ENCODE peak calls at places on chromosomes 4 and X, in ten cellular contexts. One of them, this sample, is unnamed.

GRCh38 chr4:65670331-65671031 is at the start of gene EPHA5:
- DNase-seq in right atrium auricular region: peak
- DNase-seq in uterus: peak
- DNase-seq in effector memory CD4-positive, alpha-beta T cell: no peak
- DNase-seq in spleen: peak
- DNase-seq in iPS DF 6.9: peak
- DNase-seq in OCI-LY7: no peak
- DNase-seq in AG10803: peak
- DNase-seq in upper lobe of right lung: peak
- DNase-seq in HCT116: no peak
- DNase-seq in this sample: no peak

GRCh38 chr4:53937918-53938317 is 126.5 kb downstream of the CHIC2 start:
- DNase-seq in uterus: peak
- DNase-seq in AG10803: peak
- DNase-seq in upper lobe of right lung: no peak
- DNase-seq in spleen: no peak
- DNase-seq in OCI-LY7: no peak
- DNase-seq in HCT116: peak
- DNase-seq in iPS DF 6.9: no peak
- DNase-seq in right atrium auricular region: no peak
- DNase-seq in effector memory CD4-positive, alpha-beta T cell: no peak
- DNase-seq in this sample: no peak

GRCh38 chrX:34658316-34658715 is 1.2 kb upstream of the TMEM47 start:
- DNase-seq in AG10803: peak
- DNase-seq in spleen: no peak
- DNase-seq in OCI-LY7: no peak
- DNase-seq in upper lobe of right lung: no peak
- DNase-seq in uterus: no peak
- DNase-seq in HCT116: no peak
- DNase-seq in effector memory CD4-positive, alpha-beta T cell: no peak
- DNase-seq in iPS DF 6.9: no peak
- DNase-seq in right atrium auricular region: no peak
- DNase-seq in this sample: no peak

GRCh38 chr4:129218897-129219296 is 122.9 kb downstream of the C4orf33 start:
- DNase-seq in AG10803: no peak
- DNase-seq in right atrium auricular region: no peak
- DNase-seq in iPS DF 6.9: no peak
- DNase-seq in HCT116: no peak
- DNase-seq in upper lobe of right lung: no peak
- DNase-seq in OCI-LY7: no peak
- DNase-seq in effector memory CD4-positive, alpha-beta T cell: no peak
- DNase-seq in spleen: no peak
- DNase-seq in uterus: no peak
- DNase-seq in this sample: no peak

GRCh38 chr4:1105662-1106061 is 7.7 kb downstream of the RNF212 start:
- DNase-seq in right atrium auricular region: no peak
- DNase-seq in spleen: no peak
- DNase-seq in HCT116: no peak
- DNase-seq in AG10803: no peak
- DNase-seq in OCI-LY7: no peak
- DNase-seq in upper lobe of right lung: no peak
- DNase-seq in effector memory CD4-positive, alpha-beta T cell: no peak
- DNase-seq in uterus: no peak
- DNase-seq in iPS DF 6.9: no peak
- DNase-seq in this sample: no peak

GRCh38 chr4:8701101-8702019 is 108.8 kb downstream of the CPZ start:
- DNase-seq in right atrium auricular region: no peak
- DNase-seq in HCT116: no peak
- DNase-seq in effector memory CD4-positive, alpha-beta T cell: no peak
- DNase-seq in uterus: no peak
- DNase-seq in iPS DF 6.9: no peak
- DNase-seq in OCI-LY7: no peak
- DNase-seq in spleen: peak
- DNase-seq in upper lobe of right lung: peak
- DNase-seq in AG10803: no peak
- DNase-seq in this sample: no peak

GRCh38 chrX:119990409-119990994 is 47.0 kb upstream of the NKAP start:
- DNase-seq in OCI-LY7: no peak
- DNase-seq in HCT116: no peak
- DNase-seq in effector memory CD4-positive, alpha-beta T cell: no peak
- DNase-seq in upper lobe of right lung: no peak
- DNase-seq in uterus: no peak
- DNase-seq in AG10803: no peak
- DNase-seq in right atrium auricular region: no peak
- DNase-seq in spleen: no peak
- DNase-seq in iPS DF 6.9: no peak
- DNase-seq in this sample: no peak

GRCh38 chrX:149497626-149498025 is 7.5 kb downstream of the IDS start:
- DNase-seq in iPS DF 6.9: no peak
- DNase-seq in AG10803: peak
- DNase-seq in OCI-LY7: no peak
- DNase-seq in effector memory CD4-positive, alpha-beta T cell: no peak
- DNase-seq in right atrium auricular region: peak
- DNase-seq in spleen: no peak
- DNase-seq in HCT116: no peak
- DNase-seq in uterus: no peak
- DNase-seq in upper lobe of right lung: no peak
- DNase-seq in this sample: no peak

GRCh38 chrX:150513564-150513963 is 54.9 kb upstream of the MTM1 start:
- DNase-seq in spleen: no peak
- DNase-seq in effector memory CD4-positive, alpha-beta T cell: no peak
- DNase-seq in upper lobe of right lung: no peak
- DNase-seq in OCI-LY7: no peak
- DNase-seq in AG10803: no peak
- DNase-seq in right atrium auricular region: no peak
- DNase-seq in HCT116: no peak
- DNase-seq in uterus: no peak
- DNase-seq in iPS DF 6.9: no peak
- DNase-seq in this sample: no peak

GRCh38 chr4:87219648-87220093 is 747 bp downstream of the KLHL8 start:
- DNase-seq in upper lobe of right lung: peak
- DNase-seq in AG10803: peak
- DNase-seq in OCI-LY7: peak
- DNase-seq in spleen: peak
- DNase-seq in iPS DF 6.9: no peak
- DNase-seq in HCT116: no peak
- DNase-seq in right atrium auricular region: no peak
- DNase-seq in uterus: peak
- DNase-seq in effector memory CD4-positive, alpha-beta T cell: no peak
- DNase-seq in this sample: peak

DNA sequence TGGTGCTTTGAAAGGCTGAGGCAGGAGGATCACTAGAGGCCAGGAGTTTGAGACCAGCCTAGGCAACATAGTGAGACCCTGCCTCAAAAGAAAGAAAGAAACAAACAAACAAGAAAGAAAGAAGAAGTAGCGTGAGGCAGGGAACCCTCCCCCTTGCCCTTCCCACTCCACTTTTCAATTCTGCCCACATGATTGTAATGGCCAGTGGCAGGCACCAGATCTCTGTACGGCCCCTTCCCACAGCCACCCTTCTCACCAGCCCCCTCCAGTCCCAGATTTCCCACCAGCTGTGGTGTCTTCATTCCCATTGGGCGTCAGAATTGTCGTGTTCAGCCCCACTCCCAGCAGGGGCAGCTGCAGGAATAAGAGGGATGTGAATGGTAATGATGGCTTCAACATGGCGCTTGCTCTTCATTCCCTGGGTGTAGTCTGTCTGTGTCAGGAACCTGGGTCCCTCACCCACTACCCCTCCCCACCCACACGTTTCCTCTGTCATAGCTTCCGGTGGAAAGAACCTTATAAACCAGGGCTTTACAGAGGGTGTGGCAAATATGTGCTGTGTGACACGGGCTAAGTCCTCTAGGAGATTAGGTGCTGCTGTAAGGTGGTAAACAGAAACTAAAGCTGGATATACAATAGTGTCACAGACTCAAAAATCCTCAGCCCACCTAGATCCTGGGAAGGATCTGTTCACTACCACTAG is at the start of gene IL2RG:
- DNase-seq in upper lobe of right lung: no peak
- DNase-seq in iPS DF 6.9: no peak
- DNase-seq in uterus: no peak
- DNase-seq in AG10803: no peak
- DNase-seq in OCI-LY7: peak
- DNase-seq in effector memory CD4-positive, alpha-beta T cell: peak
- DNase-seq in HCT116: no peak
- DNase-seq in right atrium auricular region: no peak
- DNase-seq in spleen: peak
- DNase-seq in this sample: peak
- H3K4me3 ChIP-seq in upper lobe of right lung: peak
- H3K4me3 ChIP-seq in iPS DF 6.9: no peak
- H3K4me3 ChIP-seq in uterus: no peak
- H3K4me3 ChIP-seq in AG10803: no peak
- H3K4me3 ChIP-seq in OCI-LY7: peak
- H3K4me3 ChIP-seq in effector memory CD4-positive, alpha-beta T cell: peak
- H3K4me3 ChIP-seq in HCT116: no peak
- H3K4me3 ChIP-seq in right atrium auricular region: no peak
- H3K4me3 ChIP-seq in spleen: peak
- H3K4me3 ChIP-seq in this sample: peak

DNA sequence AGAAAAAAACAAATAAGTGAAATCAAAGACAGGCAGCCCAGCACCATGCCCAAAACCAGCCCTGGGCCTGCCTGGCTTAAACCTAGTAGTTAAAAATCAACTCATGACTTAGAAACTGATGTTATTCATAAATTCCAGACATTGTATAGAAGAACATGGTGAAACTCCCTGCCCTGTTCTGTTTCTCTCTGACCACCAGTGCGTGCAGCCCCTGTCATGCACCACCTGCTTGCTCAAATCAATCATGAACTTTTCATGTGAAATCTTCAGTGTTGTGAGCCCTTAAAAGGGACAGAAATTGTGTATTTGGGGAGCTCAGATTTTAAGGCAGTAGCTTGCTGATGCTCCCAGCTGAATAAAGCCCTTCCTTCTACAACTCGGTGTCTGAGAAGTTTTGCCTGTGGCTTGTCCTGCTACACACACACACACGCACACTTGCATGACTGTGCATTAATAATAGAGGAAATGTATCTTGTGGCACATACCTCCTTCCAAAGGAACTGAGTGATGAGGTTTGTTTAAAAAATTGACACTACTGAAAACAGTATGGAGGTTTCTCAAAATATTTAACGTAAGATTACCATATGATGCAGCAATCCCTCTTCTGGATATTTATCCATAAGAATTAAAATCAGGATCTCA is 39.2 kb upstream of the UGT2B7 start:
- DNase-seq in right atrium auricular region: no peak
- DNase-seq in iPS DF 6.9: no peak
- DNase-seq in uterus: no peak
- DNase-seq in AG10803: no peak
- DNase-seq in upper lobe of right lung: no peak
- DNase-seq in effector memory CD4-positive, alpha-beta T cell: no peak
- DNase-seq in OCI-LY7: no peak
- DNase-seq in HCT116: no peak
- DNase-seq in spleen: no peak
- DNase-seq in this sample: peak
- H3K4me3 ChIP-seq in right atrium auricular region: no peak
- H3K4me3 ChIP-seq in iPS DF 6.9: no peak
- H3K4me3 ChIP-seq in uterus: no peak
- H3K4me3 ChIP-seq in AG10803: no peak
- H3K4me3 ChIP-seq in upper lobe of right lung: no peak
- H3K4me3 ChIP-seq in effector memory CD4-positive, alpha-beta T cell: no peak
- H3K4me3 ChIP-seq in OCI-LY7: no peak
- H3K4me3 ChIP-seq in HCT116: no peak
- H3K4me3 ChIP-seq in spleen: no peak
- H3K4me3 ChIP-seq in this sample: peak

DNA sequence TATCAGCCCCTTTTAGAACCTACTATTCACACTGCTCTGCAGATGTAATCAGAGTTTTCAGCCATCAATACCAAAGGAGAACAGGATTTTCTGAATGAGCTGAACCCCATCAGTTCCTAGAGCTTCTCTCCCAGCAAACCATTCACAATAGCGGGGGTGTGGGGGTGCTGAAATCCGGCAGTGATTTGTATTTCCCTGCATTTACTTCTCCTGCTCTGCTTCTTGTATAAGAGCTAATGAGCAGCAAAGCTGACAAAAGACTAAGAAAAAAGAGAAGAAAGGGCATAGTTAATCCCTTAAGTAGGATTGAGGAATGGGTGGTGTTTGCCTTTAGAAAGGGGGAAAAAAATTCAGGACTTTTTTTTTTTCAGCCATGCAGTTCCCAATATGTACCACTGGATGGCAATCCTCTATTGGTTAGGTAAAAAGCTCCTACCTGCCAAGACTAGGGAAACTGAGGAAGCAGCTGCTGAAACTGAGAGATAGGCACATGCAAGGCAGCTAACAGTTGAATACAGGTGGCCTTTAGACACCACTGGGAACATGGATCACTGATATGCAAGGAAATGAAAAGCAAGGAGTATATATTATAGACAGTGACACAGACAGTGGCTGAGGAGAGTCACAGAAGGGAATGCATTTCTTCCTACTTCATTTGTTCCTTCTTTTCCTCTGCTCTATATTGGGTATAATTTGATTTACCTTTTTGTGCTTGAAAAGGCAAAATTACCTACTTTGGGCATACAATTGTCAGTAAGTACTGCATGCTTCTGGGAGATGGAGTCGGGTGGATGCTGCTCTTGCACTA is 217.9 kb downstream of the HS6ST2 start:
- DNase-seq in right atrium auricular region: no peak
- DNase-seq in AG10803: no peak
- DNase-seq in OCI-LY7: no peak
- DNase-seq in effector memory CD4-positive, alpha-beta T cell: no peak
- DNase-seq in HCT116: no peak
- DNase-seq in spleen: no peak
- DNase-seq in upper lobe of right lung: no peak
- DNase-seq in uterus: no peak
- DNase-seq in iPS DF 6.9: no peak
- DNase-seq in this sample: no peak
- H3K4me3 ChIP-seq in right atrium auricular region: no peak
- H3K4me3 ChIP-seq in AG10803: no peak
- H3K4me3 ChIP-seq in OCI-LY7: no peak
- H3K4me3 ChIP-seq in effector memory CD4-positive, alpha-beta T cell: no peak
- H3K4me3 ChIP-seq in HCT116: no peak
- H3K4me3 ChIP-seq in spleen: no peak
- H3K4me3 ChIP-seq in upper lobe of right lung: no peak
- H3K4me3 ChIP-seq in uterus: no peak
- H3K4me3 ChIP-seq in iPS DF 6.9: no peak
- H3K4me3 ChIP-seq in this sample: no peak

DNA sequence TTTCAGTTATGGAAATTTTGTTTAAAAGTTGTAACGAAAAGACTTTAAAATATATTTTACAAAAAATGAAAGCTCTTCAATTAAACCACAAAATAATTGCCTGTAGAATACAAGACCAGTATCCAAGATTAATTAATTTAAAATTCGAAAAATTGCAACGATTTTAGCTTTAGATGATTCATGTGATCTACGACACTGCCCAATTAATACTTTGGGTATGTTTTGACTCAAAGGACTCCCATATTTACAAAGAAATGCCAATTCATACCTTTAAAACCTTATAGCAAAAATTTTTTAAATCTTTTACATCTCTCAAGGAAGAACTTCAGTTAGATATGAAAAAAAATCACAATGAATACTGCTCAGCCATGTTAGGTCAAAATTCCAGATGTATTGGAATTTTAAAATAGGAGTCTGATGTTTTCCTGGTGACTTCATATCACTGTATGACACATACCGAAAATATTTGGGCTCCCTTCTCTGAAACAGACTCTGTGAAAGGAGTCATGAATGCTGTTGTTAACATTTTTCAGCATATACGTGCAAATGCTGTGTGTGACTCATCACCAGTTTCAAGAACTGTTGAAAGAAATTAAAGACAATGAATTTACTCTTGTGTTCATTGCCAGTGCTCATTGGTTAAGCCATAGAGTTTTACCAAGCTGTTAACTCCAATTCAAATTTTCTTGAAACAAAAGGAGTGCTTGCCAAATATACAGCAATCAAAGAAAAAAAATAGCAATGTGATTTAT is 13.8 kb upstream of the SMS start:
- DNase-seq in AG10803: peak
- DNase-seq in spleen: no peak
- DNase-seq in right atrium auricular region: no peak
- DNase-seq in OCI-LY7: no peak
- DNase-seq in HCT116: peak
- DNase-seq in uterus: no peak
- DNase-seq in iPS DF 6.9: no peak
- DNase-seq in effector memory CD4-positive, alpha-beta T cell: no peak
- DNase-seq in upper lobe of right lung: no peak
- DNase-seq in this sample: peak
- H3K4me3 ChIP-seq in AG10803: peak
- H3K4me3 ChIP-seq in spleen: no peak
- H3K4me3 ChIP-seq in right atrium auricular region: no peak
- H3K4me3 ChIP-seq in OCI-LY7: no peak
- H3K4me3 ChIP-seq in HCT116: peak
- H3K4me3 ChIP-seq in uterus: no peak
- H3K4me3 ChIP-seq in iPS DF 6.9: no peak
- H3K4me3 ChIP-seq in effector memory CD4-positive, alpha-beta T cell: no peak
- H3K4me3 ChIP-seq in upper lobe of right lung: peak
- H3K4me3 ChIP-seq in this sample: no peak